ENCODE peak calls at places on chromosomes 1 and 21, in four cellular contexts. D is heart right ventricle, V is heart left ventricle, J is DND-41. M is an unnamed sample. For H3K27me3, the result is how much of the 10 kb centered on the place peaks cover.

GRCh38 chr1:193338194-193338593 is 151.8 kb upstream of the B3GALT2 start:
- DNase-seq in D (no peak), V (no peak), J (no peak), M (no peak)

GRCh38 chr1:215022723-215023122 is 59.8 kb upstream of the KCNK2 start:
- DNase-seq in J (no peak), V (no peak), D (no peak), M (no peak)

GRCh38 chr1:162206749-162207635 is 137.5 kb downstream of the NOS1AP start:
- DNase-seq in D (peak), V (peak), J (no peak), M (no peak)

GRCh38 chr1:231053493-231054162 is 13.6 kb upstream of the FAM89A start:
- DNase-seq in D (peak), V (peak), J (no peak), M (no peak)

GRCh38 chr1:234724517-234725176 is 114.7 kb upstream of the IRF2BP2 start:
- DNase-seq in D (peak), V (peak), J (no peak), M (no peak)

GRCh38 chr1:84738237-84738636 is 48.0 kb upstream of the SSX2IP start:
- DNase-seq in D (no peak), V (no peak), J (no peak), M (no peak)

GRCh38 chr21:30444204-30444603 is 4.1 kb downstream of the KRTAP15-1 start:
- DNase-seq in J (no peak), D (peak), V (no peak), M (no peak)

GRCh38 chr1:156543066-156543465 is 29.3 kb downstream of the IQGAP3 start:
- DNase-seq in J (no peak), V (no peak), D (no peak), M (no peak)

GRCh38 chr21:35674272-35674671 is 386.1 kb downstream of the SETD4 start:
- DNase-seq in D (no peak), J (no peak), V (no peak), M (no peak)

GRCh38 chr1:91541918-91542533 is 41.4 kb downstream of the CDC7 start:
- DNase-seq in J (no peak), V (no peak), D (no peak), M (no peak)

GRCh38 chr21:21682172-21682571 is 684.0 kb downstream of the NCAM2 start:
- DNase-seq in V (no peak), D (no peak), J (no peak), M (no peak)

GRCh38 chr1:22621761-22622160 is 14.7 kb upstream of the C1QA start:
- DNase-seq in V (no peak), J (no peak), D (no peak), M (no peak)

GRCh38 chr1:91406773-91407389 is 2.2 kb upstream of the HFM1 start:
- DNase-seq in V (no peak), D (no peak), J (no peak), M (no peak)

GRCh38 chr1:147598631-147599361 is 57.5 kb downstream of the BCL9 start:
- DNase-seq in D (no peak), V (no peak), J (peak), M (peak)

GRCh38 chr1:209576392-209576791 is 7.1 kb upstream of the CAMK1G start:
- DNase-seq in J (no peak), D (no peak), V (no peak), M (no peak)

GRCh38 chr21:46202592-46203202 is 18.4 kb upstream of the SPATC1L start:
- DNase-seq in D (no peak), V (no peak), J (no peak), M (no peak)

GRCh38 chr1:17438977-17439249 is 564 bp downstream of the RCC2 start:
- DNase-seq in V (no peak), J (peak), D (no peak), M (peak)

GRCh38 chr1:202034683-202035462 is 24.5 kb downstream of the ELF3 start:
- DNase-seq in V (peak), J (peak), D (peak), M (no peak)

GRCh38 chr1:223288826-223289225 is 75.2 kb downstream of the SUSD4 start:
- DNase-seq in J (no peak), D (no peak), V (no peak), M (no peak)

GRCh38 chr1:48526045-48526714 is 54.2 kb upstream of the SPATA6 start:
- DNase-seq in J (no peak), D (no peak), V (no peak), M (no peak)

GRCh38 chr1:168431882-168432281 is 111.9 kb downstream of the XCL2 start:
- DNase-seq in V (no peak), J (no peak), D (no peak), M (no peak)

GRCh38 chr1:4083171-4084052 is 183.3 kb upstream of the C1orf174 start:
- DNase-seq in J (no peak), D (no peak), V (no peak), M (no peak)

GRCh38 chr1:153359241-153359640 is 1.6 kb downstream of the S100A9 start:
- DNase-seq in J (no peak), D (no peak), V (no peak), M (no peak)

GRCh38 chr1:24156542-24157260 is 13.8 kb upstream of the IL22RA1 start:
- DNase-seq in V (no peak), D (no peak), J (no peak), M (no peak)

GRCh38 chr1:118940957-118941356 is 47.2 kb downstream of the TBX15 start:
- DNase-seq in V (no peak), D (no peak), J (no peak), M (no peak)

GRCh38 chr1:118933051-118933781 is 54.9 kb downstream of the TBX15 start:
- DNase-seq in J (no peak), D (no peak), V (no peak), M (no peak)

GRCh38 chr1:118931876-118932275 is 56.3 kb downstream of the TBX15 start:
- DNase-seq in J (no peak), D (no peak), V (no peak), M (no peak)

GRCh38 chr1:118934706-118935105 is 53.4 kb downstream of the TBX15 start:
- DNase-seq in D (no peak), J (no peak), V (no peak), M (no peak)

GRCh38 chr1:118937413-118937812 is 50.7 kb downstream of the TBX15 start:
- DNase-seq in J (no peak), D (no peak), V (no peak), M (no peak)
- TF ChIP-seq CTCF in J (no peak), D (no peak), V (no peak), M (no peak)

DNA sequence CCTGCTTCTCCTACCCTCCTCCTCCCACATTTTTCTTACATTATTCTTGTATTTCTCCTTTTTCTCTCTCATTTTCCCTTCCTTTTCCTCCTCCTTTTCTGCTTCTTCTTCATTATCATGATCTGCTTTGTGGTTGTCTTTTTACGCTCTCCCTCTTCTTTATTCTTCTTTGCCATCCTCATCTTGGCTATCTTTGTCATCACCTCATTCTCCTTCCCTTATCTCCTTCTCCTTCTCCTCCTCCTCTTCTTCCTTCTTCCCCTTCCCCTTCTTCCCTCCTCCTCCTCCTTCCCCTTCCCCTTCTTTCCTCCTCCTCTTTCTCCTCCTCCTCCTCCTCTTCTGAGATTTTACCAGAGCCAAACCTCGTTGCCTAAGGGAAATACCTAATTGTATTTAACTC is 30.5 kb downstream of the RNF187 start:
- DNase-seq in J (no peak), V (no peak), D (no peak), M (no peak)
- H3K27me3 ChIP-seq in J (under half), V (under half), D (under half), M (under half)

DNA sequence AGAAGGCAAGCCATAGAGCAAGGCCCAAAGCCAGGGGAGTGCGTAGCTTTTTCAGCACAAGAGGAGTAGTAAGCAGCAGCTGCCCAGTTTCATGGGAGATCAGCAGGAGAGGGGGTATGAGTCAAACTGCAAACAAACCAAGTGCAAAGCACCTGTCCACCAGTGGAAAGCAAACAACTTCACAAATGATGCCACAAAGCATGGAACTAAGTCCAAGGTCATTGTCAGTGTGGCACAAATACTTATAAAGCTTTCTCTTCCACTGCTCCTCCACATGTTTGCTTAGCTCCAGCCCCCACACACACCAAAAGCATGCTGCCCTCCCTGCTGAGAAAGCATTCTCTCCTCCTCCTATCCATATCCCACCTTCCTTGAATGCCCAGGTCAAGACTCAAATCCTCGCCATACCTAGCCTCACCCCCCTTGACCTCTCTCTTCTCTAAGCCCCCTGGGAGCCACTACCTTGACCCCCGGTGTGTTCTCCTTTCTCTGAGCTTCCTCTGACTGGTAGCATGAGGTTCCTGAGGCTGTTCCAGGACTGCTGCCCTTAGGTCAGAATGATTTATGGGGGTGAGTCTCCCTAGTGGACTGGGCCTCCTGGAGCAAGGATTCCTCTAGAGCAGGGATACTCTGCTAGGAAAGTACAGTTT is 70.4 kb downstream of the DMAP1 start:
- DNase-seq in J (no peak), D (no peak), V (no peak), M (no peak)
- H3K27ac ChIP-seq in J (no peak), D (no peak), V (no peak), M (no peak)

DNA sequence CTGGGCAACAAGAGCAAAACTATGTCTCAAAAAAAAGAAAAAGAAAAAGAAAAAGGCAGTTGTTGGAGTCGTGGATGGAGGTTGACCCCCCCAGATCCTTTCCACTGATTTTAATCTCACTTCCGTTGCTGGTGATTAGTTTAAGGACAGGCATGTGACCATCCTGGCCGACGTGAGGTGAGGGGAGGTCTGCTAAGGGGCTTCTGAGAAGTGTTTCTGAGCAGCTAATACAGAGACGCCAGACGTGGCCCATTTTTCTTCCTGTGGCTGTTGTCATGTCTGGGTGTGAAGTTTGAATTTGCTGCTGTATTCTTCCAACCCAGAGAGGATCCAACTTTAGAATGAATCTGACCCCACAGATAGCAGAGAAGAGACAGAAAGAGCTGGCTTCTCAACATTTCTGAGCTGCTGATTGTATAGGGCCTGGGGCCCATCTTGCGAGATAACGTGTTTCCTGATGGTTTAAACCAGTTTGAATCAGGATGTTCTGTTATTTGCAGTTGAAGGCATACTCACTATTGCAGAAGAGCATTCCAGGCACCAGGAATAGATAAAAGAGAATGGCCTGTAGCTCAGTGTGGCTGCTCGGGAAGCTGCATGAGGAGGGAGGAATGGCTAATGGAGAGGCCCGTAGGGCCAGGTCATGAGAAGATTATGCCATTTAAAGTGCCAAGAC is 22.8 kb upstream of the SSBP3 start:
- DNase-seq in D (no peak), V (no peak), J (no peak), M (no peak)
- TF ChIP-seq CTCF in D (no peak), V (no peak), J (no peak), M (no peak)

DNA sequence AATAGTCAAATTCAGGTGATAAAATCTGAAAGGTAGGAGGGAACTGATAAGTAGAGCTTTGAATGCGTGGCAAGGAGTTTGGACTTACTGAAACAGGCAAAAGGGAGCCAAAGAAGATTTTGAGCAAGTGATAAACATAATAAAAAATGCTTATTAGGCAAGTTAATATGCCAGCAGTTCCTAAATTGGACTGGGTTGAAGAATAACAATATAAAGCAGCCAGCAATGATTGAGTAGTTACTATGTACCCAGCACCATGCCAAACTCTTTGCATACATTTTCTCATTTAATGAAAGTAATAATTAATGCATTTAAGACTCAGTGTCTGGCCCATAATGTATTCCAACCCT is 23.8 kb upstream of the AHCYL1 start:
- DNase-seq in J (no peak), V (no peak), D (no peak), M (no peak)
- H3K27me3 ChIP-seq in J (under half), V (under half), D (under half), M (under half)

GRCh38 chr1:29247044-29247443 is 10.7 kb downstream of the PTPRU start:
- DNase-seq in D (no peak), J (no peak), V (no peak), M (no peak)

GRCh38 chr1:29247874-29248273 is 11.6 kb downstream of the PTPRU start:
- DNase-seq in V (no peak), D (no peak), J (no peak), M (no peak)

GRCh38 chr1:29248409-29248808 is 12.1 kb downstream of the PTPRU start:
- DNase-seq in J (no peak), V (no peak), D (no peak), M (no peak)

GRCh38 chr1:29249951-29250581 is 13.7 kb downstream of the PTPRU start:
- DNase-seq in J (no peak), D (no peak), V (no peak), M (no peak)

DNA sequence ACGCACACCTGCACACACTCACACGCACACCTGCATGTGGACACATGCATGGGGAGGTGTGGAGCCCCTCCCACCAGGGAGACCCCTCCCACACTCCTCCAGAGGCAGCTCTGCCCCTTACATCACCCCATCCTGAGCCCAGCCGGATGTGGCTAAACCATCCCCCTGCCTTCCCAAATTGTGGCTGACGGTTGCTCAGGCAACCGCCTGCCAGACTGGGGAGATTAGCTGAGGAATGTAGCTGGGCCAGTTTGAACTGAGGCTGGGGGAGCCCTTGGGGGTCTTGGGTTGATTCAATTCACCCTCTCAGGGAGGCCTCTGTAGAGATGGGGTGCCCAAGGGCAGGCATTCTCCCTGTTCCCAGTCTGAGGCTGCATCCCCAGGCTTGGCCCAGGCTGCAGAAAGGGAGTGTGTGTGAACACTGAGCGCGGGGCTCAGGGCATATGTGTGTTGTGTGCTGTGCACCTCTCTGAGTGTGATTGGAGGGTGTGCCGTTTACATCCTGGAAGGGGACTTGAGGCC is 12.9 kb downstream of the PTPRU start:
- DNase-seq in J (peak), D (no peak), V (no peak), M (no peak)
- H3K27ac ChIP-seq in J (peak), D (no peak), V (no peak), M (no peak)

GRCh38 chr1:16266411-16267118 is 29.6 kb upstream of the CPLANE2 start:
- DNase-seq in J (no peak), D (peak), V (no peak), M (no peak)
- TF ChIP-seq CTCF in J (no peak), D (no peak), V (no peak), M (no peak)

GRCh38 chr1:11534846-11535245 is 55.9 kb downstream of the DISP3 start:
- DNase-seq in J (no peak), D (no peak), V (no peak), M (no peak)

GRCh38 chr1:11536573-11537379 is 57.8 kb downstream of the DISP3 start:
- DNase-seq in V (no peak), J (no peak), D (no peak), M (no peak)

GRCh38 chr1:11537380-11537764 is 58.4 kb downstream of the DISP3 start:
- DNase-seq in J (no peak), V (no peak), D (no peak), M (no peak)

GRCh38 chr1:11535316-11535715 is 56.4 kb downstream of the DISP3 start:
- DNase-seq in V (no peak), J (no peak), D (no peak), M (no peak)

DNA sequence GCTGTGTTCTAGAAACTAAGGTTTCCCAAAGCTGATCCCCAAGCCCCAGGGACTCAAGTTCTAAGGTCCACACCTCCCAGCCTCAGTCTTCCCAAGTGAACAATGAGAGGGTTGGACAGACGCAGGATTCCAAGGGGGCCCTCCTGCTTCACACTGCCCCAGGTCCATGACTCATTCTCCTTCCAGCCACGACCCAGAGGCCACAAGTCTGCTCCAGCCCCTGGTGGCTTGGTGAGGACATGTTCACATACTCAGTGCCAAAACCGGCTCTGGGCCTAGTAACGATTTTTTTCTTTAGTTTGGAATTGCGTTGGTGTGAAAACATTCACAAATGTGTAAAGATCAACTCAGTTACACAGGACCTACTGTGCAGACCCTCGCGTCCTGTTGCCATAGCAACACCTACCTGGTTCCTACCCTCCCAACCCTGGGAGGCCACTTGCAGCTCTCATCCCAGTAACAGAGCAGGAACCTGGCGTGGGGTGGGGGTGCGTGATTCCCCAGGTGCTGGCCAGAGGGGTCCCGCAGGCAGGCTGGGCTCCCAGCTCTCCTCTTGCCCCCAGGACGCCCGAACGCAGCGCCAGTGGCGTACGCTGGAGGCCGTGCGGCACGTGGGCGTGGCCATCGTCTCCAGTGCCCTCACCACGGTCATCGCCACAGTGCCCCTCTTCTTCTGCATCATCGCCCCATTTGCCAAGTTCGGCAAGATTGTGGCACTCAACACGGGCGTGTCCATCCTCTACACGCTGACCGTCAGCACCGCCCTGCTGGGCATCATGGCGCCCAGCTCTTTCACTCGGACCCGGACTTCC is 57.0 kb downstream of the DISP3 start:
- DNase-seq in J (no peak), D (no peak), V (no peak), M (no peak)
- H3K27me3 ChIP-seq in J (under half), D (under half), V (under half), M (under half)

GRCh38 chr1:53238197-53239155 is at the start of gene MAGOH:
- DNase-seq in V (peak), J (peak), D (peak), M (peak)
- H3K27ac ChIP-seq in V (peak), J (peak), D (no peak), M (peak)

M was measured in CD4-positive, alpha-beta T cell.